ENCODE peak calls at places on chromosome 17, in seven cellular contexts. One of them, this sample, is unnamed.

GRCh38 chr17:46270032-46270431 is 24.9 kb upstream of the LRRC37A start:
- DNase-seq in mesothelial cell of epicardium: no peak
- DNase-seq in GM18507: no peak
- DNase-seq in activated T-helper 1 cell treated with Interleukin-2 at 50 U/mL for 16 hours: no peak
- DNase-seq in NCI-H1105: no peak
- DNase-seq in endothelial cell of umbilical vein: no peak
- DNase-seq in naive thymus-derived CD8-positive, alpha-beta T cell: no peak
- DNase-seq in this sample: no peak

GRCh38 chr17:78390241-78391050 is 12.0 kb downstream of the PGS1 start:
- DNase-seq in mesothelial cell of epicardium: no peak
- DNase-seq in GM18507: no peak
- DNase-seq in activated T-helper 1 cell treated with Interleukin-2 at 50 U/mL for 16 hours: no peak
- DNase-seq in endothelial cell of umbilical vein: no peak
- DNase-seq in naive thymus-derived CD8-positive, alpha-beta T cell: no peak
- DNase-seq in NCI-H1105: no peak
- DNase-seq in this sample: no peak

GRCh38 chr17:27430882-27431491 is 25.3 kb upstream of the KSR1 start:
- DNase-seq in endothelial cell of umbilical vein: peak; percentile 74
- DNase-seq in naive thymus-derived CD8-positive, alpha-beta T cell: no peak
- DNase-seq in GM18507: no peak
- DNase-seq in NCI-H1105: no peak
- DNase-seq in activated T-helper 1 cell treated with Interleukin-2 at 50 U/mL for 16 hours: no peak
- DNase-seq in mesothelial cell of epicardium: peak; percentile 49
- DNase-seq in this sample: no peak

GRCh38 chr17:10631701-10632100 is 25.4 kb downstream of the MYH3 start:
- DNase-seq in naive thymus-derived CD8-positive, alpha-beta T cell: no peak
- DNase-seq in endothelial cell of umbilical vein: no peak
- DNase-seq in GM18507: no peak
- DNase-seq in mesothelial cell of epicardium: no peak
- DNase-seq in NCI-H1105: no peak
- DNase-seq in activated T-helper 1 cell treated with Interleukin-2 at 50 U/mL for 16 hours: no peak
- DNase-seq in this sample: no peak

GRCh38 chr17:28466521-28467048 is 6.9 kb upstream of the SLC13A2 start:
- DNase-seq in NCI-H1105: no peak
- DNase-seq in GM18507: no peak
- DNase-seq in naive thymus-derived CD8-positive, alpha-beta T cell: no peak
- DNase-seq in activated T-helper 1 cell treated with Interleukin-2 at 50 U/mL for 16 hours: no peak
- DNase-seq in mesothelial cell of epicardium: no peak
- DNase-seq in endothelial cell of umbilical vein: no peak
- DNase-seq in this sample: no peak

GRCh38 chr17:38980455-38981217 is 13.4 kb upstream of the FBXO47 start:
- DNase-seq in NCI-H1105: no peak
- DNase-seq in mesothelial cell of epicardium: no peak
- DNase-seq in endothelial cell of umbilical vein: no peak
- DNase-seq in activated T-helper 1 cell treated with Interleukin-2 at 50 U/mL for 16 hours: no peak
- DNase-seq in naive thymus-derived CD8-positive, alpha-beta T cell: no peak
- DNase-seq in GM18507: no peak
- DNase-seq in this sample: no peak

GRCh38 chr17:337022-337420 is 15.6 kb downstream of the RPH3AL start:
- DNase-seq in activated T-helper 1 cell treated with Interleukin-2 at 50 U/mL for 16 hours: no peak
- DNase-seq in mesothelial cell of epicardium: no peak
- DNase-seq in naive thymus-derived CD8-positive, alpha-beta T cell: no peak
- DNase-seq in NCI-H1105: no peak
- DNase-seq in GM18507: no peak
- DNase-seq in endothelial cell of umbilical vein: no peak
- DNase-seq in this sample: no peak

GRCh38 chr17:72164340-72164739 is 43.5 kb downstream of the SOX9 start:
- DNase-seq in GM18507: no peak
- DNase-seq in endothelial cell of umbilical vein: no peak
- DNase-seq in NCI-H1105: no peak
- DNase-seq in mesothelial cell of epicardium: no peak
- DNase-seq in naive thymus-derived CD8-positive, alpha-beta T cell: no peak
- DNase-seq in activated T-helper 1 cell treated with Interleukin-2 at 50 U/mL for 16 hours: no peak
- DNase-seq in this sample: no peak

GRCh38 chr17:62819511-62820221 is 11.6 kb upstream of the MARCHF10 start:
- DNase-seq in naive thymus-derived CD8-positive, alpha-beta T cell: no peak
- DNase-seq in endothelial cell of umbilical vein: peak; percentile 90
- DNase-seq in mesothelial cell of epicardium: peak; percentile 67
- DNase-seq in NCI-H1105: no peak
- DNase-seq in activated T-helper 1 cell treated with Interleukin-2 at 50 U/mL for 16 hours: no peak
- DNase-seq in GM18507: no peak
- DNase-seq in this sample: no peak

GRCh38 chr17:17439971-17440843 is 36.6 kb upstream of the MED9 start:
- DNase-seq in GM18507: peak; percentile 60
- DNase-seq in endothelial cell of umbilical vein: peak; percentile 57
- DNase-seq in naive thymus-derived CD8-positive, alpha-beta T cell: peak; percentile 67
- DNase-seq in mesothelial cell of epicardium: no peak
- DNase-seq in activated T-helper 1 cell treated with Interleukin-2 at 50 U/mL for 16 hours: peak; percentile 57
- DNase-seq in NCI-H1105: peak; percentile 93
- DNase-seq in this sample: peak; percentile 65

GRCh38 chr17:80419255-80419654 is 4.3 kb downstream of the ENDOV start:
- DNase-seq in activated T-helper 1 cell treated with Interleukin-2 at 50 U/mL for 16 hours: no peak
- DNase-seq in endothelial cell of umbilical vein: no peak
- DNase-seq in naive thymus-derived CD8-positive, alpha-beta T cell: no peak
- DNase-seq in NCI-H1105: no peak
- DNase-seq in mesothelial cell of epicardium: no peak
- DNase-seq in GM18507: no peak
- DNase-seq in this sample: no peak